ENCODE peak calls at places on chromosomes 6 and 20, in four cellular contexts. C is A549, H is lung, N is upper lobe of right lung. W is an unnamed sample.

GRCh38 chr6:144901412-144901811 is 616.3 kb downstream of the UTRN start:
- DNase-seq in H (no peak), C (no peak), N (no peak), W (no peak)

GRCh38 chr20:35226775-35227681 is 538 bp downstream of the MMP24 start:
- DNase-seq in C (peak), H (peak), N (peak), W (no peak)

GRCh38 chr6:105596284-105596755 is 193.4 kb upstream of the PREP start:
- DNase-seq in N (no peak), C (peak), H (no peak), W (no peak)

GRCh38 chr6:35787266-35788218 is 6.7 kb downstream of the CLPSL1 start:
- DNase-seq in H (no peak), N (peak), C (no peak), W (no peak)

GRCh38 chr6:37582309-37582708 is 82.6 kb upstream of the CCDC167 start:
- DNase-seq in C (no peak), H (no peak), N (no peak), W (no peak)

GRCh38 chr6:47161176-47161687 is 119.1 kb upstream of the ADGRF1 start:
- DNase-seq in C (peak), H (no peak), N (no peak), W (peak)

GRCh38 chr20:13384132-13384531 is 163.1 kb downstream of the ISM1 start:
- DNase-seq in N (no peak), C (no peak), H (no peak), W (no peak)

GRCh38 chr20:43309266-43309665 is 119.6 kb upstream of the PTPRT start:
- DNase-seq in C (no peak), N (no peak), H (no peak), W (no peak)

GRCh38 chr6:90197854-90198496 is 98.7 kb downstream of the BACH2 start:
- DNase-seq in N (no peak), H (no peak), C (peak), W (peak)

GRCh38 chr20:35742741-35743523 is 872 bp upstream of the RBM39 start:
- DNase-seq in N (no peak), C (peak), H (no peak), W (no peak)

GRCh38 chr6:15534970-15535369 is 127.9 kb downstream of the DTNBP1 start:
- DNase-seq in C (no peak), H (peak), N (no peak), W (peak)

GRCh38 chr6:127717384-127717783 is 140.4 kb downstream of the C6orf58 start:
- DNase-seq in H (no peak), N (no peak), C (no peak), W (no peak)

GRCh38 chr6:35611235-35611634 is 77.5 kb downstream of the FKBP5 start:
- DNase-seq in N (no peak), H (no peak), C (no peak), W (no peak)

GRCh38 chr20:62308102-62308822 is 5.5 kb downstream of the ADRM1 start:
- DNase-seq in H (no peak), N (no peak), C (peak), W (no peak)

GRCh38 chr20:31675828-31676533 is 38.3 kb downstream of the COX4I2 start:
- DNase-seq in N (no peak), H (peak), C (no peak), W (peak)

GRCh38 chr6:26394289-26394688 is 7.8 kb upstream of the BTN3A1 start:
- DNase-seq in H (no peak), C (peak), N (no peak), W (no peak)

GRCh38 chr6:116047173-116047933 is 13.3 kb downstream of the FRK start:
- DNase-seq in N (no peak), C (peak), H (no peak), W (no peak)

GRCh38 chr6:44180886-44181285 is 22.3 kb downstream of the CAPN11 start:
- DNase-seq in C (no peak), H (no peak), N (no peak), W (no peak)